ENCODE peak calls at places on chromosomes 4 and X, in seven cellular contexts. P is left lung, B is NB4, Q is adrenal gland, C is OCI-LY7, D is progenitor cell of endocrine pancreas, N is MM.1S. E is an unnamed sample.

GRCh38 chr4:150540959-150541360 is 41.0 kb upstream of the MAB21L2 start:
- DNase-seq in C (no peak), N (no peak), B (no peak), P (no peak), Q (no peak), D (no peak), E (no peak)

GRCh38 chr4:76108467-76109181 is 34.1 kb downstream of the ART3 start:
- DNase-seq in N (peak; percentile 27), C (peak; percentile 35), D (no peak), P (no peak), B (peak; percentile 83), Q (no peak), E (no peak)

GRCh38 chr4:1350169-1350520 is 3.1 kb downstream of the UVSSA start:
- DNase-seq in C (no peak), N (no peak), Q (no peak), P (peak; percentile 40), B (no peak), D (no peak), E (no peak)

GRCh38 chr4:54717694-54718093 is 59.9 kb downstream of the KIT start:
- DNase-seq in D (no peak), B (no peak), P (no peak), C (no peak), N (no peak), Q (no peak), E (no peak)

GRCh38 chrX:68238568-68238967 is 194.7 kb downstream of the OPHN1 start:
- DNase-seq in C (no peak), P (no peak), B (peak; percentile 19), Q (no peak), D (no peak), N (no peak), E (no peak)

GRCh38 chr4:41882622-41883347 is 52.4 kb upstream of the TMEM33 start:
- DNase-seq in B (peak; percentile 61), N (peak; percentile 44), Q (peak; percentile 74), D (no peak), C (peak; percentile 40), P (peak; percentile 92), E (no peak)

GRCh38 chrX:8341814-8342590 is 122.6 kb upstream of the VCX3B start:
- DNase-seq in D (no peak), B (no peak), C (no peak), Q (no peak), P (no peak), N (no peak), E (no peak)

GRCh38 chr4:104490770-104491395 is 3.8 kb downstream of the CXXC4 start:
- DNase-seq in D (peak; percentile 25), C (peak; percentile 3), B (peak; percentile 67), N (peak; percentile 81), Q (peak; percentile 84), P (peak; percentile 85), E (peak; percentile 85)

GRCh38 chr4:7419961-7420660 is 14.6 kb downstream of the PSAPL1 start:
- DNase-seq in Q (peak; percentile 23), N (no peak), P (no peak), B (no peak), D (no peak), C (no peak), E (peak; percentile 51)

GRCh38 chr4:86512631-86513030 is 81.5 kb upstream of the PTPN13 start:
- DNase-seq in N (no peak), D (no peak), B (no peak), P (no peak), Q (no peak), C (no peak), E (no peak)

DNA sequence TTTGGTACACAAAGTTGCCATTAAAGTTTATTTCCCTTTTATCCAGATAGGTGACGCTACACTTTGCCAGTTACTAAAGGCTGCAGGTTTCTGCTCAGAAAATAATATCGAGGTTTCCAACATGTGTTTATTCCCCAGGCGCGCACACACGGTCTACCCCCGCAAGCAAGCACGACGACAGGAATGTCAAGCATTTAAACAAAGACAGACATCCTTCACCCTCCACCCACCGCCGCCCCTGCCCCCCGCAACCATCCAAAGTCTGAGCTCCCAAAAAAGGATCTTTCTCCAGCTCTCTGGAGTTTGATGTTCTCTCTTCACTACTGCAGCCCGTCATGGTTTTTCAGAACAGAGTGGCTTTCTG is 1.3 kb upstream of the PCDH7 start:
- DNase-seq in B (no peak), P (no peak), N (no peak), Q (no peak), D (no peak), C (no peak), E (no peak)
- TF ChIP-seq CTCF in B (no peak), P (no peak), N (peak; percentile 12), Q (no peak), D (no peak), C (no peak), E (peak; percentile 57)

GRCh38 chrX:153568612-153569011 is 30.3 kb downstream of the CCNQ start:
- DNase-seq in B (no peak), N (no peak), D (no peak), C (no peak), P (no peak), Q (no peak), E (no peak)
- TF ChIP-seq CTCF in B (no peak), N (no peak), D (peak; percentile 27), C (no peak), P (no peak), Q (no peak), E (no peak)

DNA sequence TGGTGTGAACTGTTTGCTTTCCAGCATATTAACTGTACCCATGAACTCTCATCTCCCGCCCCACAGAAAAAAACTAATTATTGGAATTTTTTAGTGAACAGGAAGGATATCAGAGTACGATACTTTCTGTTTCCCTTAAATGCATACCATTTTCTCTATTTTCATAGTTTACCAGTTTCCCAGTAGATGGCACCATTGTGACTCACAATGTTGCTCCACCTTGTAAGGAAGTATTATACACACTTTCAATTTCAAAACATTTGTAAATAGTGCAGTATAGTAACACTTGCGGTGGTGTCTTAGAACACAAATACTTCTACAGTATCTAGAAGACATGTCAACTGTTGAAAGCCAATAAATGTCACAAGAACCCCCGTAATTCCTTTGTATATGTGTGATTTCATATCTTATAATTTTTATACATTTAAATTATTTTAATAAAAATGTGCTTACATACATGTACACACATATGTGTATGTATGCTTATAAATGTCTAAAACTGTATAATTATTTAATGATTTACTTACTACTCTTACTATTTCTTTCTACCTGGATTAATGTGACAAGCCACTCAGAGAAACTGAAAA is 167.3 kb downstream of the SLIT2 start:
- DNase-seq in C (peak; percentile 67), P (no peak), D (no peak), B (peak; percentile 74), Q (no peak), N (peak; percentile 86), E (no peak)
- TF ChIP-seq CTCF in C (peak; percentile 85), P (peak; percentile 29), D (peak; percentile 63), B (peak; percentile 56), Q (peak; percentile 41), N (peak; percentile 68), E (peak; percentile 71)

GRCh38 chrX:145213504-145213903 is 33.8 kb upstream of the SPANXN1 start:
- DNase-seq in D (no peak), N (peak; percentile 44), B (peak; percentile 17), P (no peak), C (peak; percentile 1), Q (no peak), E (no peak)
- TF ChIP-seq CTCF in D (peak; percentile 65), N (peak; percentile 51), B (peak; percentile 34), P (peak; percentile 34), C (peak; percentile 61), Q (peak; percentile 38), E (peak; percentile 36)